ENCODE peak calls at places on chromosomes 11 and 22, in six cellular contexts. One of them, this sample, is unnamed.

GRCh38 chr11:1305063-1305495 is 4.4 kb downstream of the TOLLIP start:
- DNase-seq in heart right ventricle: no peak
- DNase-seq in A549: no peak
- DNase-seq in spleen: peak
- DNase-seq in hepatocyte: peak
- DNase-seq in IMR-90: no peak
- DNase-seq in this sample: no peak

GRCh38 chr11:61138940-61139339 is 22.3 kb downstream of the VPS37C start:
- DNase-seq in heart right ventricle: no peak
- DNase-seq in A549: no peak
- DNase-seq in spleen: no peak
- DNase-seq in hepatocyte: no peak
- DNase-seq in IMR-90: peak
- DNase-seq in this sample: peak

GRCh38 chr22:46788426-46789168 is 26.1 kb downstream of the TBC1D22A start:
- DNase-seq in heart right ventricle: no peak
- DNase-seq in A549: no peak
- DNase-seq in spleen: no peak
- DNase-seq in hepatocyte: no peak
- DNase-seq in IMR-90: no peak
- DNase-seq in this sample: peak

GRCh38 chr11:35367491-35367890 is 51.9 kb downstream of the SLC1A2 start:
- DNase-seq in heart right ventricle: peak
- DNase-seq in A549: no peak
- DNase-seq in spleen: no peak
- DNase-seq in hepatocyte: peak
- DNase-seq in IMR-90: peak
- DNase-seq in this sample: no peak

GRCh38 chr11:2508793-2509192 is 64.0 kb downstream of the KCNQ1 start:
- DNase-seq in heart right ventricle: no peak
- DNase-seq in A549: no peak
- DNase-seq in spleen: no peak
- DNase-seq in hepatocyte: no peak
- DNase-seq in IMR-90: no peak
- DNase-seq in this sample: no peak

GRCh38 chr11:68145120-68145866 is 24.1 kb upstream of the CHKA start:
- DNase-seq in heart right ventricle: no peak
- DNase-seq in A549: peak
- DNase-seq in spleen: no peak
- DNase-seq in hepatocyte: peak
- DNase-seq in IMR-90: no peak
- DNase-seq in this sample: no peak

GRCh38 chr22:37267128-37267587 is 15.2 kb upstream of the CYTH4 start:
- DNase-seq in heart right ventricle: no peak
- DNase-seq in A549: peak
- DNase-seq in spleen: peak
- DNase-seq in hepatocyte: peak
- DNase-seq in IMR-90: no peak
- DNase-seq in this sample: peak

GRCh38 chr11:31764186-31764730 is 46.9 kb downstream of the PAX6 start:
- DNase-seq in heart right ventricle: no peak
- DNase-seq in A549: no peak
- DNase-seq in spleen: no peak
- DNase-seq in hepatocyte: no peak
- DNase-seq in IMR-90: no peak
- DNase-seq in this sample: no peak

GRCh38 chr11:9972917-9973504 is 309.1 kb downstream of the SWAP70 start:
- DNase-seq in heart right ventricle: peak
- DNase-seq in A549: peak
- DNase-seq in spleen: no peak
- DNase-seq in hepatocyte: peak
- DNase-seq in IMR-90: peak
- DNase-seq in this sample: peak

GRCh38 chr11:44110231-44110679 is 14.8 kb downstream of the EXT2 start:
- DNase-seq in heart right ventricle: peak
- DNase-seq in A549: peak
- DNase-seq in spleen: no peak
- DNase-seq in hepatocyte: peak
- DNase-seq in IMR-90: peak
- DNase-seq in this sample: peak

GRCh38 chr22:30861688-30862552 is 106.7 kb downstream of the MORC2 start:
- DNase-seq in heart right ventricle: no peak
- DNase-seq in A549: no peak
- DNase-seq in spleen: peak
- DNase-seq in hepatocyte: peak
- DNase-seq in IMR-90: no peak
- DNase-seq in this sample: no peak

GRCh38 chr11:10379022-10379421 is 74.1 kb downstream of the ADM start:
- DNase-seq in heart right ventricle: no peak
- DNase-seq in A549: peak
- DNase-seq in spleen: no peak
- DNase-seq in hepatocyte: peak
- DNase-seq in IMR-90: peak
- DNase-seq in this sample: no peak

GRCh38 chr22:21959274-21960074 is 6.8 kb upstream of the PPM1F start:
- DNase-seq in heart right ventricle: no peak
- DNase-seq in A549: no peak
- DNase-seq in spleen: no peak
- DNase-seq in hepatocyte: no peak
- DNase-seq in IMR-90: no peak
- DNase-seq in this sample: no peak
- H3K4me3 ChIP-seq in heart right ventricle: no peak
- H3K4me3 ChIP-seq in A549: no peak
- H3K4me3 ChIP-seq in spleen: no peak
- H3K4me3 ChIP-seq in hepatocyte: no peak
- H3K4me3 ChIP-seq in IMR-90: no peak
- H3K4me3 ChIP-seq in this sample: no peak

GRCh38 chr11:118488480-118489109 is 38.7 kb upstream of the TTC36 start:
- DNase-seq in heart right ventricle: peak
- DNase-seq in A549: peak
- DNase-seq in spleen: peak
- DNase-seq in hepatocyte: peak
- DNase-seq in IMR-90: peak
- DNase-seq in this sample: peak

GRCh38 chr11:118484405-118484804 is 42.9 kb upstream of the TTC36 start:
- DNase-seq in heart right ventricle: no peak
- DNase-seq in A549: no peak
- DNase-seq in spleen: no peak
- DNase-seq in hepatocyte: no peak
- DNase-seq in IMR-90: no peak
- DNase-seq in this sample: no peak

GRCh38 chr11:118491041-118491440 is 36.2 kb upstream of the TTC36 start:
- DNase-seq in heart right ventricle: no peak
- DNase-seq in A549: no peak
- DNase-seq in spleen: no peak
- DNase-seq in hepatocyte: no peak
- DNase-seq in IMR-90: no peak
- DNase-seq in this sample: no peak

GRCh38 chr11:118485273-118485672 is 42.0 kb upstream of the TTC36 start:
- DNase-seq in heart right ventricle: no peak
- DNase-seq in A549: peak
- DNase-seq in spleen: no peak
- DNase-seq in hepatocyte: no peak
- DNase-seq in IMR-90: no peak
- DNase-seq in this sample: peak
- TF ChIP-seq CTCF in heart right ventricle: no peak
- TF ChIP-seq CTCF in A549: peak
- TF ChIP-seq CTCF in spleen: no peak
- TF ChIP-seq CTCF in hepatocyte: no peak
- TF ChIP-seq CTCF in IMR-90: no peak
- TF ChIP-seq CTCF in this sample: peak

GRCh38 chr11:130478881-130479280 is 30.4 kb downstream of the ADAMTS15 start:
- DNase-seq in heart right ventricle: no peak
- DNase-seq in A549: no peak
- DNase-seq in spleen: no peak
- DNase-seq in hepatocyte: no peak
- DNase-seq in IMR-90: peak
- DNase-seq in this sample: peak
- H3K27ac ChIP-seq in heart right ventricle: peak
- H3K27ac ChIP-seq in A549: peak
- H3K27ac ChIP-seq in spleen: peak
- H3K27ac ChIP-seq in hepatocyte: peak
- H3K27ac ChIP-seq in IMR-90: peak
- H3K27ac ChIP-seq in this sample: peak

GRCh38 chr11:123325535-123325934 is 104.5 kb upstream of the GRAMD1B start:
- DNase-seq in heart right ventricle: no peak
- DNase-seq in A549: no peak
- DNase-seq in spleen: no peak
- DNase-seq in hepatocyte: no peak
- DNase-seq in IMR-90: no peak
- DNase-seq in this sample: no peak

GRCh38 chr11:123316003-123316402 is 114.1 kb upstream of the GRAMD1B start:
- DNase-seq in heart right ventricle: no peak
- DNase-seq in A549: no peak
- DNase-seq in spleen: no peak
- DNase-seq in hepatocyte: no peak
- DNase-seq in IMR-90: peak
- DNase-seq in this sample: no peak

GRCh38 chr11:123323482-123324056 is 106.5 kb upstream of the GRAMD1B start:
- DNase-seq in heart right ventricle: no peak
- DNase-seq in A549: no peak
- DNase-seq in spleen: no peak
- DNase-seq in hepatocyte: no peak
- DNase-seq in IMR-90: no peak
- DNase-seq in this sample: no peak

GRCh38 chr11:123318623-123319022 is 111.4 kb upstream of the GRAMD1B start:
- DNase-seq in heart right ventricle: no peak
- DNase-seq in A549: no peak
- DNase-seq in spleen: no peak
- DNase-seq in hepatocyte: no peak
- DNase-seq in IMR-90: no peak
- DNase-seq in this sample: no peak

DNA sequence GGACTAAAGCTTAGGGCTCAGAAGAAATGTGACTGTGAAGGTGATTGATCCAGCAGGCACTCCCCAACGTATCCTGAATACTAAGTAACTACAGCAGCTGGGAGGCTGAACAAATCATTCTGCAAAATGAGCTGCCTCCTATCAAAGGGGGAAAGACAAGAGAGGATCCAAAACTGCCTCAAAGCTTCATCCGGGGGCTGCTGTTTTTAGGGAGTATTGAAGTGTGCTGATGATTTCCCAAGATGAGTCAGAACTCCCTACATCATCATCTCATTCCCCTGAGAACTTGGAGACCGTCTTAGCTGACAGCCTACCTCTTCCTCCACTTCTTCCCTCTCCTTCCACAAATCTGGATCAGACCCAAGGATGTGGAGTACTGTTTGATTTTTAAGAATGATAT is 108.4 kb upstream of the GRAMD1B start:
- DNase-seq in heart right ventricle: no peak
- DNase-seq in A549: no peak
- DNase-seq in spleen: no peak
- DNase-seq in hepatocyte: no peak
- DNase-seq in IMR-90: no peak
- DNase-seq in this sample: no peak
- H3K4me3 ChIP-seq in heart right ventricle: no peak
- H3K4me3 ChIP-seq in A549: no peak
- H3K4me3 ChIP-seq in spleen: no peak
- H3K4me3 ChIP-seq in hepatocyte: no peak
- H3K4me3 ChIP-seq in IMR-90: no peak
- H3K4me3 ChIP-seq in this sample: no peak

DNA sequence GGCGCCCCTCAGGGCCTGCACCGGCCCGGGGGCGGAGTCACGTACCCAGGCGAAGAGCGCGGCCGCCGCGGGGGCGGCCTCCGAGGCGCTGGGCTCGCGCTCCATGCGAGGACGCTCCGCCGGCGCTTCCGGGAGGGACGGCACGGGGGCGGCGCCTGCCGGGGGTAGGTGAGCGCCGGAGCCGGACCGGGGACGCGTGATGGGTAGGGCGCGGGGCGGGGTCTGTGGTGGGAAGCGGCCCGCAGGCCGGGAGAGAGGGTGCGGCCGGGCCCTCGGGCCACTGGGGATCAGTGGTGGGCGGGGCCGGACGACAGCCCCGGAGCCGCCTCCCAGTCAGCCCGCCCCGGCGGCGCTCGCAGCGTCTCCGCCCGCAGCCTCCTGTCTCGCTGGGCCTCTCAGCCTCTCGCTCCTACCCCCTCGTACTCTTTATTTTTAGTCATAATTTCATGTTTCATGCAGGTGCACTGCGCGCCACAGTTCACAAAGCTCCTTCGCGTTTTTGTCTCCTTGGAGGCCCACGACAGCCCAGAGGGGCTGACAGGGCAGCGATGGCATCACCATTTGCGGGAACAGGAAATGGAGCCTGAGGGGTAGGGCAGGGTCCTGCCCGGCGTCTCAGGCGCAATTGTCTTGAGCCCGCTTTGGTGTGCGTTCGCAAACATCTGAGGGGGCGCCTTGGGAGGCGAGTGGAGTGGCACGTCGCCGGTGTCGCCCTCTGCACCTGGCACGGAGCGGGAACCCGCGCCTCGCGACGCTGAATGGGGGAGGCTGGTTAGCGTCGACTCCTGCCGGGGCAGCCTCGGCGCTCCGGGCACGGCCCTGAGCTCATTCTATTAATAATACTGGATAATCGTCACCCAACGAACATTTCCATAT is at the start of gene SERGEF:
- DNase-seq in heart right ventricle: peak
- DNase-seq in A549: peak
- DNase-seq in spleen: peak
- DNase-seq in hepatocyte: peak
- DNase-seq in IMR-90: peak
- DNase-seq in this sample: peak
- TF ChIP-seq CTCF in heart right ventricle: peak
- TF ChIP-seq CTCF in A549: no peak
- TF ChIP-seq CTCF in spleen: peak
- TF ChIP-seq CTCF in hepatocyte: no peak
- TF ChIP-seq CTCF in IMR-90: no peak
- TF ChIP-seq CTCF in this sample: no peak

This sample was measured in cardiac muscle cell.